ENCODE peak calls at places on chromosome 5, in four cellular contexts. H, C, K and B are unnamed samples.

GRCh38 chr5:34656700-34657549 is 797 bp downstream of the RAI14 start:
- DNase-seq in C (no peak), H (no peak), K (no peak), B (peak)

GRCh38 chr5:138720840-138721239 is 32.4 kb upstream of the CTNNA1 start:
- DNase-seq in K (no peak), C (no peak), H (no peak), B (no peak)

GRCh38 chr5:167845952-167846351 is 445.5 kb upstream of the WWC1 start:
- DNase-seq in H (no peak), K (no peak), C (no peak), B (no peak)

GRCh38 chr5:27523629-27524028 is 485.2 kb upstream of the CDH9 start:
- DNase-seq in H (no peak), C (no peak), K (no peak), B (no peak)

GRCh38 chr5:85663708-85664031 is 954.1 kb upstream of the COX7C start:
- DNase-seq in C (no peak), H (no peak), K (no peak), B (no peak)

GRCh38 chr5:59222687-59223511 is 640.0 kb downstream of the RAB3C start:
- DNase-seq in K (no peak), C (no peak), H (no peak), B (no peak)

GRCh38 chr5:169142264-169142970 is 158.5 kb downstream of the SLIT3 start:
- DNase-seq in C (no peak), H (no peak), K (no peak), B (peak)

GRCh38 chr5:120604898-120605297 is 140.8 kb downstream of the PRR16 start:
- DNase-seq in H (no peak), C (peak), K (peak), B (no peak)

GRCh38 chr5:14364576-14365472 is 216.8 kb upstream of the OTULINL start:
- DNase-seq in K (no peak), C (peak), H (no peak), B (no peak)

GRCh38 chr5:95446009-95446408 is 54.8 kb downstream of the FAM81B start:
- DNase-seq in H (no peak), K (no peak), C (no peak), B (no peak)

GRCh38 chr5:56148453-56148971 is 84.6 kb downstream of the ANKRD55 start:
- DNase-seq in C (no peak), H (no peak), K (no peak), B (no peak)

GRCh38 chr5:79285833-79286232 is 49.9 kb downstream of the JMY start:
- DNase-seq in K (no peak), H (no peak), C (no peak), B (no peak)

GRCh38 chr5:68489556-68489955 is 274.0 kb downstream of the PIK3R1 start:
- DNase-seq in C (no peak), K (no peak), H (no peak), B (no peak)

GRCh38 chr5:170826117-170826516 is 35.7 kb upstream of the RANBP17 start:
- DNase-seq in K (no peak), H (no peak), C (no peak), B (no peak)

GRCh38 chr5:123755587-123756324 is 243.8 kb downstream of the CSNK1G3 start:
- DNase-seq in H (no peak), C (peak), K (peak), B (no peak)

GRCh38 chr5:1540166-1540565 is 16.4 kb upstream of the LPCAT1 start:
- DNase-seq in H (peak), C (no peak), K (no peak), B (no peak)
- TF ChIP-seq CTCF in H (no peak), C (no peak), K (no peak), B (no peak)

GRCh38 chr5:141419074-141419880 is 1.6 kb upstream of the PCDHGA11 start:
- DNase-seq in C (no peak), H (no peak), K (no peak), B (no peak)
- H3K4me3 ChIP-seq in C (no peak), H (peak), K (no peak), B (no peak)

GRCh38 chr5:87383216-87383615 is 29.5 kb downstream of the CCNH start:
- DNase-seq in C (no peak), K (peak), H (no peak), B (no peak)
- H3K27ac ChIP-seq in C (no peak), K (no peak), H (no peak), B (no peak)

GRCh38 chr5:53481887-53482716 is 1.7 kb downstream of the FST start:
- DNase-seq in H (no peak), C (peak), K (no peak), B (peak)
- TF ChIP-seq CTCF in H (no peak), C (no peak), K (peak), B (peak)

DNA sequence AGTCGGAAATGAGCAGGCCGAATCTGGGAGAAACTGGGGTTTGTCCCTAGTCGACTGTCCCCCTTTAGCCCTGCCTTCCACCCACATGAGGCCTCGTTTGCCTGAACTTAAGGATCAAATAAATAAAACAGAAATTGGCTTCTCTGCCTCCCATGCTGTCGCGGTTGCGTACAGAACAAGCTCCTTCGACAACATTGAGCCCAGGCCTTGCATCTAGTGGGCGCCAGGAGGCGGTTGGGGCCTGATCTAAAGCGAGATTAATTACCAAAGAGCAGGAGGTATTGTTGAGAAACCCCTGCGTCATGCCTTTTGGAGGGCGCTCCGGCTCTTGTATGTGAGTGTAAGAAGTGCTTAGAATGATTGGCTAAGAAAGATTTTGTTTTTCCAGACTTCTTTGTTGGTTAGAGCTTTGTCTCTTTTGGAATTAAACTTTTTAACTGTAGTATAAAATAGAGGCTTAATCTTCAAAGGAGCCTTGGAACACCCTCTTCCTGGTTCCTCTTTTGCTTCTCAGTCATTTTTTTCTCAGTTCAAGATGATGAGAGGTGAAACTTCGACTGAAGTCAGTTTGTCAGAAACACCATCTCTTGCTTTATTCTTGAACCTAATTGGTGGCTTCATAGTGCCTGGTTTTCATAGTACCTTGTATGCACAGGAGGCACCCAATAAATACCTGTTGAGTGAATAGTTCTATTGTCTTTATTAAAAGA is 828 bp downstream of the ATP6V0E1 start:
- DNase-seq in H (no peak), C (peak), K (peak), B (peak)
- H3K4me3 ChIP-seq in H (peak), C (peak), K (peak), B (peak)

DNA sequence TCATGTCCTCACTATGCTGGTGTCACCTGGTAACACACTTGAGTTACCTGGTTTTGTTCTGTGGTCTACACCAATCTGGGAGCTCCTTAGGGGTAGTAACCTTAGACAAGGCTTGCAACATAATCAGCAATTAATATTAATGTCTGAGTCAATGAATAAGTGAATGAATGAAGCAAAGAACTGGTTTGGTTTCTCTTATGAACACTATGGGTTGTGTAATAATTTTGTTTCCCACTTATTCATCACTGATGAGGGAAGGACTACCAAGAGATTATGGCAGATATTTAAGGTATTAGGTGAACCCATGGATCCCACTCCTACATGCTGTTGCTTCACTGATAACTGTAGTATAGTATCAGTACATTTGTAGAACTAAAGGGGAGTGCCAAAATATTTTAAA is 116.0 kb downstream of the SLC12A2 start:
- DNase-seq in H (no peak), K (no peak), C (no peak), B (no peak)
- H3K27ac ChIP-seq in H (no peak), K (no peak), C (no peak), B (no peak)

DNA sequence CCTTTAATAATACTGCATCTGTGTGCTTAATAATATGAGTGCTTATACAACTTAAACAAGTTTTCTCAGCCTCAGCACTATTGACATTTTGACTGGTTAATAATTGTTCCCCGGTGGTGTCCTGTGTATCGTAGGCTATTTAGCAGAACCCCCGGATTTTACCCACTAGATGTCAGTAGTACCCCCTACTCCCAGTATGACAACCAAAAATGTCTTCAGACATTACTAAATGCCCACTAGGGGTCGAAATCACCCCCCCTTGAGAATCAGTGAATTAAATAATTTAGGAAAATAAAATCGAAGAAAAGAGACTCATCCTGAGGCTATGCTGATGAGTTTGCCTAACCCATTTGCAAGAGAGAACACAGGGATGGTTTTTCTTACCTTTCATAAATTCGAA is 166.3 kb downstream of the ATP10B start:
- DNase-seq in H (no peak), K (no peak), C (peak), B (no peak)
- TF ChIP-seq CTCF in H (no peak), K (no peak), C (peak), B (no peak)